ENCODE peak calls at places on chromosomes 4 and X, in ten cellular contexts. X is NCI-H146; F is iris pigment epithelial cell; R is effector CD4-positive, alpha-beta T cell; D is mammary epithelial cell; B is glutamatergic neuron; I is stimulated activated CD8-positive, alpha-beta memory T cell treated with anti-CD3 and anti-CD28 coated beads, Interleukin-4, amount 100 ng/mL, for 24 hours; W is hepatocyte; L is activated naive CD4-positive, alpha-beta T cell; Y is Calu3. C is an unnamed sample.

GRCh38 chr4:159197260-159197884 is 94.5 kb downstream of the RAPGEF2 start:
- DNase-seq in X (no peak), F (no peak), R (no peak), D (no peak), B (no peak), I (no peak), W (no peak), L (no peak), Y (no peak), C (peak)

GRCh38 chr4:12486995-12487394 is 997.1 kb downstream of the RAB28 start:
- DNase-seq in X (no peak), F (no peak), R (no peak), D (no peak), B (no peak), I (no peak), W (peak), L (no peak), Y (no peak), C (peak)

GRCh38 chr4:77443941-77444340 is 161.7 kb upstream of the CXCL13 start:
- DNase-seq in X (no peak), F (peak), R (no peak), D (no peak), B (no peak), I (no peak), W (no peak), L (no peak), Y (no peak), C (no peak)

GRCh38 chr4:8940792-8941491 is 69.3 kb upstream of the HMX1 start:
- DNase-seq in X (no peak), F (no peak), R (no peak), D (no peak), B (peak), I (no peak), W (no peak), L (no peak), Y (peak), C (no peak)

GRCh38 chrX:66200855-66201795 is 37.1 kb downstream of the HEPH start:
- DNase-seq in X (no peak), F (peak), R (no peak), D (no peak), B (no peak), I (no peak), W (peak), L (no peak), Y (no peak), C (no peak)

GRCh38 chr4:124953059-124953850 is 240.7 kb upstream of the ANKRD50 start:
- DNase-seq in X (no peak), F (peak), R (no peak), D (peak), B (no peak), I (no peak), W (no peak), L (no peak), Y (no peak), C (peak)

GRCh38 chrX:149699761-149700160 is 12.1 kb upstream of the MAGEA11 start:
- DNase-seq in X (no peak), F (no peak), R (no peak), D (no peak), B (no peak), I (no peak), W (no peak), L (no peak), Y (no peak), C (no peak)

GRCh38 chr4:110475881-110476818 is at the start of gene ENPEP:
- DNase-seq in X (no peak), F (peak), R (no peak), D (no peak), B (no peak), I (no peak), W (peak), L (no peak), Y (no peak), C (no peak)

GRCh38 chr4:73589261-73589847 is 30.9 kb downstream of the RASSF6 start:
- DNase-seq in X (peak), F (peak), R (no peak), D (peak), B (no peak), I (no peak), W (peak), L (no peak), Y (no peak), C (peak)

GRCh38 chr4:167274346-167274745 is 40.1 kb upstream of the SPOCK3 start:
- DNase-seq in X (no peak), F (peak), R (no peak), D (no peak), B (no peak), I (no peak), W (no peak), L (no peak), Y (no peak), C (peak)

GRCh38 chr4:25184056-25184455 is 23.8 kb upstream of the SEPSECS start:
- DNase-seq in X (no peak), F (no peak), R (no peak), D (no peak), B (no peak), I (no peak), W (no peak), L (no peak), Y (no peak), C (no peak)

GRCh38 chrX:9884031-9884779 is 83.0 kb upstream of the CLDN34 start:
- DNase-seq in X (no peak), F (no peak), R (no peak), D (no peak), B (no peak), I (no peak), W (no peak), L (no peak), Y (no peak), C (no peak)

C was measured in astrocyte of the hippocampus.